ENCODE peak calls at places on chromosomes 3 and 15, in seven cellular contexts. J is HTR-8/SVneo, Q is SJSA1, I is HEK293T, C is GM13976, H is kidney glomerular epithelial cell, Y is NCI-H748 treated with DMSO at 0.1 percent for 48 hours. B is an unnamed sample.

GRCh38 chr3:186208328-186208989 is 99.6 kb upstream of the ETV5 start:
- DNase-seq in J (no peak), Q (no peak), I (no peak), C (no peak), H (no peak), Y (no peak), B (no peak)

GRCh38 chr15:63185206-63185605 is 4.2 kb upstream of the RAB8B start:
- DNase-seq in J (no peak), Q (peak; percentile 68), I (no peak), C (no peak), H (no peak), Y (no peak), B (no peak)

GRCh38 chr15:60362318-60363023 is 35.3 kb downstream of the ANXA2 start:
- DNase-seq in J (no peak), Q (peak; percentile 65), I (no peak), C (no peak), H (no peak), Y (no peak), B (no peak)

GRCh38 chr3:148791296-148791695 is 36.3 kb upstream of the CPB1 start:
- DNase-seq in J (no peak), Q (no peak), I (no peak), C (no peak), H (no peak), Y (no peak), B (peak; percentile 32)

GRCh38 chr15:42868683-42869082 is 51.9 kb downstream of the TTBK2 start:
- DNase-seq in J (no peak), Q (no peak), I (no peak), C (no peak), H (no peak), Y (no peak), B (no peak)

GRCh38 chr3:171465768-171466167 is 5.6 kb upstream of the TNIK start:
- DNase-seq in J (no peak), Q (no peak), I (no peak), C (no peak), H (no peak), Y (no peak), B (no peak)

GRCh38 chr15:74449066-74449465 is 11.9 kb downstream of the UBL7 start:
- DNase-seq in J (no peak), Q (no peak), I (no peak), C (no peak), H (no peak), Y (no peak), B (no peak)

GRCh38 chr3:100737334-100737733 is 28.0 kb downstream of the TFG start:
- DNase-seq in J (peak; percentile 3), Q (no peak), I (peak; percentile 13), C (no peak), H (no peak), Y (no peak), B (no peak)

GRCh38 chr15:37095993-37096877 is 4.1 kb downstream of the MEIS2 start:
- DNase-seq in J (no peak), Q (no peak), I (no peak), C (no peak), H (peak; percentile 17), Y (no peak), B (peak; percentile 25)

GRCh38 chr15:55267401-55268053 is 22.1 kb downstream of the RAB27A start:
- DNase-seq in J (no peak), Q (peak; percentile 20), I (no peak), C (no peak), H (no peak), Y (no peak), B (peak; percentile 46)

GRCh38 chr3:46146548-46146947 is 61.6 kb downstream of the CCR1 start:
- DNase-seq in J (no peak), Q (no peak), I (no peak), C (no peak), H (no peak), Y (no peak), B (no peak)

GRCh38 chr15:60838206-60838605 is 359.3 kb upstream of the ICE2 start:
- DNase-seq in J (no peak), Q (no peak), I (no peak), C (no peak), H (no peak), Y (no peak), B (no peak)

B was measured in BE2C.